ENCODE peak calls at places on chromosomes 5 and 9, in nine cellular contexts. I, E, Q, A, X, U, P, K and Y are unnamed samples.

GRCh38 chr5:112862085-112862484 is 998 bp downstream of the SRP19 start:
- DNase-seq in I (no peak), E (no peak), Q (no peak), A (no peak), X (no peak), U (no peak), P (no peak), K (no peak), Y (no peak)

GRCh38 chr5:143002459-143003327 is 232.5 kb downstream of the ARHGAP26 start:
- DNase-seq in I (no peak), E (no peak), Q (no peak), A (no peak), X (peak), U (peak), P (no peak), K (no peak), Y (no peak)

GRCh38 chr5:40333459-40334241 is 346.1 kb upstream of the PTGER4 start:
- DNase-seq in I (no peak), E (no peak), Q (no peak), A (no peak), X (no peak), U (no peak), P (no peak), K (no peak), Y (peak)

GRCh38 chr9:131348631-131349521 is 45.0 kb upstream of the PRRC2B start:
- DNase-seq in I (no peak), E (peak), Q (peak), A (no peak), X (no peak), U (no peak), P (no peak), K (no peak), Y (no peak)

GRCh38 chr9:111902396-111903147 is 6.0 kb downstream of the UGCG start:
- DNase-seq in I (no peak), E (no peak), Q (no peak), A (no peak), X (no peak), U (no peak), P (no peak), K (no peak), Y (no peak)

GRCh38 chr5:112329429-112330090 is 89.5 kb downstream of the EPB41L4A start:
- DNase-seq in I (no peak), E (no peak), Q (no peak), A (no peak), X (no peak), U (no peak), P (no peak), K (no peak), Y (no peak)

GRCh38 chr5:175683231-175683630 is 25.4 kb downstream of the HRH2 start:
- DNase-seq in I (no peak), E (peak), Q (no peak), A (no peak), X (no peak), U (no peak), P (no peak), K (no peak), Y (no peak)

GRCh38 chr5:1008451-1009358 is at the start of gene NKD2:
- DNase-seq in I (no peak), E (peak), Q (peak), A (no peak), X (peak), U (peak), P (peak), K (peak), Y (no peak)